ENCODE peak calls at places on chromosomes 12 and 14, in six cellular contexts. R, Y, J, A, H and Z are unnamed samples.

GRCh38 chr12:47888127-47888819 is 16.5 kb downstream of the VDR start:
- DNase-seq in J (no peak), H (no peak), R (no peak), A (no peak), Y (no peak), Z (no peak)

GRCh38 chr12:65430571-65431306 is 152.3 kb downstream of the MSRB3 start:
- DNase-seq in H (no peak), Y (no peak), R (peak; percentile 91), A (no peak), J (no peak), Z (no peak)

GRCh38 chr14:105223260-105223659 is 25.1 kb upstream of the BTBD6 start:
- DNase-seq in R (peak; percentile 64), Y (no peak), H (no peak), J (no peak), A (no peak), Z (no peak)

GRCh38 chr14:99752486-99753121 is 40.6 kb upstream of the EML1 start:
- DNase-seq in J (no peak), H (no peak), Y (no peak), R (peak; percentile 80), A (no peak), Z (no peak)

GRCh38 chr12:16300706-16301105 is 23.2 kb upstream of the SLC15A5 start:
- DNase-seq in R (no peak), J (no peak), Y (no peak), H (no peak), A (peak; percentile 14), Z (no peak)

GRCh38 chr12:117892441-117892840 is 76.3 kb downstream of the KSR2 start:
- DNase-seq in A (no peak), H (no peak), R (no peak), Y (no peak), J (no peak), Z (no peak)

GRCh38 chr12:563899-564298 is 99.3 kb downstream of the NINJ2 start:
- DNase-seq in J (no peak), H (no peak), R (no peak), Y (no peak), A (no peak), Z (no peak)

GRCh38 chr14:100576091-100577085 is 10.8 kb downstream of the BEGAIN start:
- DNase-seq in R (no peak), A (no peak), J (no peak), Y (no peak), H (no peak), Z (no peak)

GRCh38 chr14:71665157-71665556 is 267.1 kb upstream of the RGS6 start:
- DNase-seq in R (peak; percentile 63), A (no peak), H (no peak), Y (no peak), J (no peak), Z (no peak)

GRCh38 chr12:62260733-62261683 is 804 bp downstream of the USP15 start:
- DNase-seq in J (peak; percentile 50), H (no peak), Y (peak; percentile 5), R (peak; percentile 74), A (peak; percentile 25), Z (peak; percentile 21)

GRCh38 chr12:8078400-8078799 is 3.7 kb upstream of the NECAP1 start:
- DNase-seq in H (no peak), J (no peak), Y (no peak), A (no peak), R (peak; percentile 60), Z (no peak)

GRCh38 chr14:102805454-102805891 is 28.2 kb downstream of the TRAF3 start:
- DNase-seq in A (no peak), H (no peak), R (peak; percentile 93), J (no peak), Y (no peak), Z (no peak)

GRCh38 chr12:114319422-114319821 is 86.5 kb downstream of the TBX5 start:
- DNase-seq in R (no peak), A (no peak), H (no peak), Y (no peak), J (no peak), Z (no peak)

GRCh38 chr12:58814036-58814435 is 106.3 kb downstream of the LRIG3 start:
- DNase-seq in Y (no peak), H (no peak), A (no peak), R (no peak), J (no peak), Z (no peak)

GRCh38 chr12:89051065-89051677 is 301.1 kb downstream of the DUSP6 start:
- DNase-seq in H (no peak), A (peak; percentile 42), J (peak; percentile 25), R (peak; percentile 73), Y (peak; percentile 47), Z (no peak)

GRCh38 chr14:103613517-103613916 is 15.5 kb upstream of the KLC1 start:
- DNase-seq in A (no peak), J (no peak), R (no peak), H (no peak), Y (no peak), Z (no peak)

GRCh38 chr12:117165342-117165741 is 24.9 kb downstream of the FBXO21 start:
- DNase-seq in Y (peak; percentile 35), H (no peak), A (no peak), J (no peak), R (no peak), Z (no peak)

GRCh38 chr14:29339491-29339890 is 572.9 kb downstream of the FOXG1 start:
- DNase-seq in A (no peak), R (peak; percentile 73), J (no peak), H (no peak), Y (no peak), Z (no peak)